ENCODE peak calls at places on chromosomes 1 and 21, in six cellular contexts. One of them, this sample, is unnamed.

GRCh38 chr1:225816643-225817538 is 7.0 kb downstream of the EPHX1 start:
- DNase-seq in fibroblast of the conjunctiva: no peak
- DNase-seq in right cardiac atrium: peak; percentile 95
- DNase-seq in activated naive CD8-positive, alpha-beta T cell treated with anti-CD3 and anti-CD28 coated beads, Interleukin-2, amount 10 ng/mL, durations not matched to agents 7 days and 5 days: no peak
- DNase-seq in endodermal cell: no peak
- DNase-seq in prostate gland: no peak
- DNase-seq in this sample: no peak

GRCh38 chr1:10288059-10288615 is 77.8 kb downstream of the KIF1B start:
- DNase-seq in endodermal cell: no peak
- DNase-seq in right cardiac atrium: no peak
- DNase-seq in fibroblast of the conjunctiva: no peak
- DNase-seq in activated naive CD8-positive, alpha-beta T cell treated with anti-CD3 and anti-CD28 coated beads, Interleukin-2, amount 10 ng/mL, durations not matched to agents 7 days and 5 days: no peak
- DNase-seq in prostate gland: no peak
- DNase-seq in this sample: no peak

GRCh38 chr1:221030121-221030649 is 150.9 kb downstream of the HLX start:
- DNase-seq in right cardiac atrium: no peak
- DNase-seq in endodermal cell: no peak
- DNase-seq in fibroblast of the conjunctiva: no peak
- DNase-seq in prostate gland: no peak
- DNase-seq in activated naive CD8-positive, alpha-beta T cell treated with anti-CD3 and anti-CD28 coated beads, Interleukin-2, amount 10 ng/mL, durations not matched to agents 7 days and 5 days: no peak
- DNase-seq in this sample: no peak

GRCh38 chr1:63611231-63611630 is 18.0 kb downstream of the PGM1 start:
- DNase-seq in prostate gland: no peak
- DNase-seq in endodermal cell: no peak
- DNase-seq in fibroblast of the conjunctiva: no peak
- DNase-seq in right cardiac atrium: no peak
- DNase-seq in activated naive CD8-positive, alpha-beta T cell treated with anti-CD3 and anti-CD28 coated beads, Interleukin-2, amount 10 ng/mL, durations not matched to agents 7 days and 5 days: no peak
- DNase-seq in this sample: no peak

GRCh38 chr21:39515684-39516083 is 63.9 kb downstream of the SH3BGR start:
- DNase-seq in endodermal cell: no peak
- DNase-seq in prostate gland: no peak
- DNase-seq in activated naive CD8-positive, alpha-beta T cell treated with anti-CD3 and anti-CD28 coated beads, Interleukin-2, amount 10 ng/mL, durations not matched to agents 7 days and 5 days: no peak
- DNase-seq in right cardiac atrium: no peak
- DNase-seq in fibroblast of the conjunctiva: no peak
- DNase-seq in this sample: no peak

GRCh38 chr1:41357451-41358151 is 3.6 kb upstream of the FOXO6 start:
- DNase-seq in endodermal cell: peak; percentile 67
- DNase-seq in prostate gland: no peak
- DNase-seq in right cardiac atrium: peak; percentile 76
- DNase-seq in fibroblast of the conjunctiva: no peak
- DNase-seq in activated naive CD8-positive, alpha-beta T cell treated with anti-CD3 and anti-CD28 coated beads, Interleukin-2, amount 10 ng/mL, durations not matched to agents 7 days and 5 days: no peak
- DNase-seq in this sample: peak; percentile 46

GRCh38 chr1:233641029-233641428 is 27.1 kb downstream of the KCNK1 start:
- DNase-seq in endodermal cell: no peak
- DNase-seq in prostate gland: no peak
- DNase-seq in right cardiac atrium: no peak
- DNase-seq in activated naive CD8-positive, alpha-beta T cell treated with anti-CD3 and anti-CD28 coated beads, Interleukin-2, amount 10 ng/mL, durations not matched to agents 7 days and 5 days: no peak
- DNase-seq in fibroblast of the conjunctiva: no peak
- DNase-seq in this sample: no peak

GRCh38 chr1:67149179-67149770 is 14.5 kb upstream of the C1orf141 start:
- DNase-seq in activated naive CD8-positive, alpha-beta T cell treated with anti-CD3 and anti-CD28 coated beads, Interleukin-2, amount 10 ng/mL, durations not matched to agents 7 days and 5 days: peak; percentile 50
- DNase-seq in prostate gland: peak; percentile 62
- DNase-seq in right cardiac atrium: peak; percentile 76
- DNase-seq in fibroblast of the conjunctiva: peak; percentile 72
- DNase-seq in endodermal cell: peak; percentile 87
- DNase-seq in this sample: peak; percentile 37

GRCh38 chr1:225763815-225764548 is 13.6 kb upstream of the SRP9 start:
- DNase-seq in prostate gland: no peak
- DNase-seq in activated naive CD8-positive, alpha-beta T cell treated with anti-CD3 and anti-CD28 coated beads, Interleukin-2, amount 10 ng/mL, durations not matched to agents 7 days and 5 days: no peak
- DNase-seq in right cardiac atrium: peak; percentile 73
- DNase-seq in fibroblast of the conjunctiva: peak; percentile 58
- DNase-seq in endodermal cell: no peak
- DNase-seq in this sample: no peak

GRCh38 chr1:115373305-115373704 is 35.3 kb upstream of the NGF start:
- DNase-seq in endodermal cell: no peak
- DNase-seq in activated naive CD8-positive, alpha-beta T cell treated with anti-CD3 and anti-CD28 coated beads, Interleukin-2, amount 10 ng/mL, durations not matched to agents 7 days and 5 days: no peak
- DNase-seq in fibroblast of the conjunctiva: no peak
- DNase-seq in prostate gland: no peak
- DNase-seq in right cardiac atrium: no peak
- DNase-seq in this sample: no peak

GRCh38 chr1:198848649-198849048 is 209.8 kb downstream of the PTPRC start:
- DNase-seq in fibroblast of the conjunctiva: no peak
- DNase-seq in right cardiac atrium: no peak
- DNase-seq in activated naive CD8-positive, alpha-beta T cell treated with anti-CD3 and anti-CD28 coated beads, Interleukin-2, amount 10 ng/mL, durations not matched to agents 7 days and 5 days: no peak
- DNase-seq in prostate gland: no peak
- DNase-seq in endodermal cell: no peak
- DNase-seq in this sample: no peak

GRCh38 chr1:182054698-182055326 is 6.7 kb downstream of the ZNF648 start:
- DNase-seq in right cardiac atrium: peak; percentile 28
- DNase-seq in endodermal cell: peak; percentile 82
- DNase-seq in prostate gland: peak; percentile 18
- DNase-seq in fibroblast of the conjunctiva: no peak
- DNase-seq in activated naive CD8-positive, alpha-beta T cell treated with anti-CD3 and anti-CD28 coated beads, Interleukin-2, amount 10 ng/mL, durations not matched to agents 7 days and 5 days: no peak
- DNase-seq in this sample: no peak

GRCh38 chr1:230502306-230502705 is 76.2 kb upstream of the PGBD5 start:
- DNase-seq in fibroblast of the conjunctiva: no peak
- DNase-seq in right cardiac atrium: no peak
- DNase-seq in activated naive CD8-positive, alpha-beta T cell treated with anti-CD3 and anti-CD28 coated beads, Interleukin-2, amount 10 ng/mL, durations not matched to agents 7 days and 5 days: no peak
- DNase-seq in endodermal cell: no peak
- DNase-seq in prostate gland: no peak
- DNase-seq in this sample: no peak

GRCh38 chr1:221851341-221851740 is 109.5 kb upstream of the DUSP10 start:
- DNase-seq in fibroblast of the conjunctiva: no peak
- DNase-seq in endodermal cell: no peak
- DNase-seq in activated naive CD8-positive, alpha-beta T cell treated with anti-CD3 and anti-CD28 coated beads, Interleukin-2, amount 10 ng/mL, durations not matched to agents 7 days and 5 days: no peak
- DNase-seq in right cardiac atrium: no peak
- DNase-seq in prostate gland: no peak
- DNase-seq in this sample: no peak

GRCh38 chr21:38804617-38805281 is 980 bp upstream of the ETS2 start:
- DNase-seq in activated naive CD8-positive, alpha-beta T cell treated with anti-CD3 and anti-CD28 coated beads, Interleukin-2, amount 10 ng/mL, durations not matched to agents 7 days and 5 days: no peak
- DNase-seq in fibroblast of the conjunctiva: no peak
- DNase-seq in endodermal cell: peak; percentile 84
- DNase-seq in right cardiac atrium: peak; percentile 92
- DNase-seq in prostate gland: peak; percentile 72
- DNase-seq in this sample: peak; percentile 86

GRCh38 chr1:53145942-53146708 is 3.7 kb upstream of the SLC1A7 start:
- DNase-seq in endodermal cell: peak; percentile 60
- DNase-seq in fibroblast of the conjunctiva: peak; percentile 91
- DNase-seq in right cardiac atrium: peak; percentile 75
- DNase-seq in activated naive CD8-positive, alpha-beta T cell treated with anti-CD3 and anti-CD28 coated beads, Interleukin-2, amount 10 ng/mL, durations not matched to agents 7 days and 5 days: no peak
- DNase-seq in prostate gland: no peak
- DNase-seq in this sample: peak; percentile 99

GRCh38 chr1:30518186-30518585 is 205.2 kb downstream of the MATN1 start:
- DNase-seq in prostate gland: no peak
- DNase-seq in endodermal cell: peak; percentile 15
- DNase-seq in fibroblast of the conjunctiva: no peak
- DNase-seq in right cardiac atrium: no peak
- DNase-seq in activated naive CD8-positive, alpha-beta T cell treated with anti-CD3 and anti-CD28 coated beads, Interleukin-2, amount 10 ng/mL, durations not matched to agents 7 days and 5 days: no peak
- DNase-seq in this sample: no peak

GRCh38 chr1:15618685-15619525 is 1.6 kb downstream of the DDI2 start:
- DNase-seq in activated naive CD8-positive, alpha-beta T cell treated with anti-CD3 and anti-CD28 coated beads, Interleukin-2, amount 10 ng/mL, durations not matched to agents 7 days and 5 days: no peak
- DNase-seq in right cardiac atrium: no peak
- DNase-seq in fibroblast of the conjunctiva: peak; percentile 81
- DNase-seq in prostate gland: peak; percentile 58
- DNase-seq in endodermal cell: no peak
- DNase-seq in this sample: peak; percentile 70

GRCh38 chr1:156709743-156710489 is 4.5 kb upstream of the CRABP2 start:
- DNase-seq in prostate gland: peak; percentile 87
- DNase-seq in endodermal cell: no peak
- DNase-seq in fibroblast of the conjunctiva: no peak
- DNase-seq in right cardiac atrium: peak; percentile 91
- DNase-seq in activated naive CD8-positive, alpha-beta T cell treated with anti-CD3 and anti-CD28 coated beads, Interleukin-2, amount 10 ng/mL, durations not matched to agents 7 days and 5 days: no peak
- DNase-seq in this sample: no peak

GRCh38 chr1:54027848-54028247 is 9.9 kb upstream of the LDLRAD1 start:
- DNase-seq in right cardiac atrium: peak; percentile 46
- DNase-seq in fibroblast of the conjunctiva: no peak
- DNase-seq in prostate gland: no peak
- DNase-seq in endodermal cell: no peak
- DNase-seq in activated naive CD8-positive, alpha-beta T cell treated with anti-CD3 and anti-CD28 coated beads, Interleukin-2, amount 10 ng/mL, durations not matched to agents 7 days and 5 days: no peak
- DNase-seq in this sample: no peak

GRCh38 chr1:25675729-25676476 is 59.3 kb downstream of the MAN1C1 start:
- DNase-seq in activated naive CD8-positive, alpha-beta T cell treated with anti-CD3 and anti-CD28 coated beads, Interleukin-2, amount 10 ng/mL, durations not matched to agents 7 days and 5 days: peak; percentile 87
- DNase-seq in right cardiac atrium: no peak
- DNase-seq in fibroblast of the conjunctiva: no peak
- DNase-seq in prostate gland: no peak
- DNase-seq in endodermal cell: no peak
- DNase-seq in this sample: no peak

GRCh38 chr1:53326598-53327182 is 1.2 kb downstream of the LRP8 start:
- DNase-seq in endodermal cell: peak; percentile 77
- DNase-seq in prostate gland: no peak
- DNase-seq in fibroblast of the conjunctiva: no peak
- DNase-seq in right cardiac atrium: peak; percentile 73
- DNase-seq in activated naive CD8-positive, alpha-beta T cell treated with anti-CD3 and anti-CD28 coated beads, Interleukin-2, amount 10 ng/mL, durations not matched to agents 7 days and 5 days: no peak
- DNase-seq in this sample: no peak

GRCh38 chr1:94553931-94554330 is 12.4 kb upstream of the F3 start:
- DNase-seq in prostate gland: no peak
- DNase-seq in right cardiac atrium: no peak
- DNase-seq in fibroblast of the conjunctiva: no peak
- DNase-seq in activated naive CD8-positive, alpha-beta T cell treated with anti-CD3 and anti-CD28 coated beads, Interleukin-2, amount 10 ng/mL, durations not matched to agents 7 days and 5 days: no peak
- DNase-seq in endodermal cell: no peak
- DNase-seq in this sample: no peak

GRCh38 chr1:183244466-183244865 is 58.4 kb downstream of the LAMC2 start:
- DNase-seq in fibroblast of the conjunctiva: peak; percentile 95
- DNase-seq in endodermal cell: no peak
- DNase-seq in activated naive CD8-positive, alpha-beta T cell treated with anti-CD3 and anti-CD28 coated beads, Interleukin-2, amount 10 ng/mL, durations not matched to agents 7 days and 5 days: no peak
- DNase-seq in prostate gland: no peak
- DNase-seq in right cardiac atrium: peak; percentile 95
- DNase-seq in this sample: no peak

GRCh38 chr1:12184008-12184681 is 17.4 kb downstream of the TNFRSF1B start:
- DNase-seq in fibroblast of the conjunctiva: peak; percentile 77
- DNase-seq in endodermal cell: no peak
- DNase-seq in activated naive CD8-positive, alpha-beta T cell treated with anti-CD3 and anti-CD28 coated beads, Interleukin-2, amount 10 ng/mL, durations not matched to agents 7 days and 5 days: no peak
- DNase-seq in right cardiac atrium: peak; percentile 95
- DNase-seq in prostate gland: peak; percentile 21
- DNase-seq in this sample: no peak

GRCh38 chr21:45010096-45010495 is 64.3 kb upstream of the ADARB1 start:
- DNase-seq in fibroblast of the conjunctiva: no peak
- DNase-seq in activated naive CD8-positive, alpha-beta T cell treated with anti-CD3 and anti-CD28 coated beads, Interleukin-2, amount 10 ng/mL, durations not matched to agents 7 days and 5 days: no peak
- DNase-seq in endodermal cell: no peak
- DNase-seq in prostate gland: no peak
- DNase-seq in right cardiac atrium: no peak
- DNase-seq in this sample: no peak

GRCh38 chr1:244022301-244022700 is 28.8 kb upstream of the ZBTB18 start:
- DNase-seq in activated naive CD8-positive, alpha-beta T cell treated with anti-CD3 and anti-CD28 coated beads, Interleukin-2, amount 10 ng/mL, durations not matched to agents 7 days and 5 days: no peak
- DNase-seq in fibroblast of the conjunctiva: peak; percentile 76
- DNase-seq in prostate gland: no peak
- DNase-seq in right cardiac atrium: no peak
- DNase-seq in endodermal cell: no peak
- DNase-seq in this sample: no peak

GRCh38 chr1:193661385-193661784 is 475.0 kb upstream of the B3GALT2 start:
- DNase-seq in right cardiac atrium: no peak
- DNase-seq in prostate gland: no peak
- DNase-seq in endodermal cell: no peak
- DNase-seq in fibroblast of the conjunctiva: no peak
- DNase-seq in activated naive CD8-positive, alpha-beta T cell treated with anti-CD3 and anti-CD28 coated beads, Interleukin-2, amount 10 ng/mL, durations not matched to agents 7 days and 5 days: no peak
- DNase-seq in this sample: peak; percentile 59

GRCh38 chr21:45623436-45623835 is 20.1 kb upstream of the PCBP3 start:
- DNase-seq in endodermal cell: peak; percentile 5
- DNase-seq in fibroblast of the conjunctiva: no peak
- DNase-seq in activated naive CD8-positive, alpha-beta T cell treated with anti-CD3 and anti-CD28 coated beads, Interleukin-2, amount 10 ng/mL, durations not matched to agents 7 days and 5 days: no peak
- DNase-seq in right cardiac atrium: no peak
- DNase-seq in prostate gland: no peak
- DNase-seq in this sample: no peak

GRCh38 chr1:3170566-3171453 is 101.8 kb downstream of the PRDM16 start:
- DNase-seq in fibroblast of the conjunctiva: peak; percentile 6
- DNase-seq in right cardiac atrium: peak; percentile 94
- DNase-seq in endodermal cell: no peak
- DNase-seq in activated naive CD8-positive, alpha-beta T cell treated with anti-CD3 and anti-CD28 coated beads, Interleukin-2, amount 10 ng/mL, durations not matched to agents 7 days and 5 days: no peak
- DNase-seq in prostate gland: peak; percentile 80
- DNase-seq in this sample: no peak

GRCh38 chr1:202213361-202214088 is 19.9 kb downstream of the LGR6 start:
- DNase-seq in activated naive CD8-positive, alpha-beta T cell treated with anti-CD3 and anti-CD28 coated beads, Interleukin-2, amount 10 ng/mL, durations not matched to agents 7 days and 5 days: no peak
- DNase-seq in right cardiac atrium: no peak
- DNase-seq in fibroblast of the conjunctiva: no peak
- DNase-seq in endodermal cell: peak; percentile 87
- DNase-seq in prostate gland: no peak
- DNase-seq in this sample: no peak